ENCODE peak calls at places on chromosomes 7 and 10, in four cellular contexts. One of them, this sample, is unnamed.

GRCh38 chr7:156816943-156817572 is 75.9 kb downstream of the LMBR1 start:
- DNase-seq in Peyer's patch: no peak
- DNase-seq in foreskin fibroblast: no peak
- DNase-seq in dorsolateral prefrontal cortex: no peak
- DNase-seq in this sample: no peak

GRCh38 chr10:28841625-28842024 is 164.3 kb downstream of the BAMBI start:
- DNase-seq in dorsolateral prefrontal cortex: no peak
- DNase-seq in foreskin fibroblast: no peak
- DNase-seq in Peyer's patch: no peak
- DNase-seq in this sample: no peak

GRCh38 chr10:114577133-114577532 is 80.9 kb downstream of the ABLIM1 start:
- DNase-seq in dorsolateral prefrontal cortex: no peak
- DNase-seq in Peyer's patch: no peak
- DNase-seq in foreskin fibroblast: peak; percentile 55
- DNase-seq in this sample: no peak

GRCh38 chr7:3300221-3300650 is 816 bp upstream of the SDK1 start:
- DNase-seq in Peyer's patch: no peak
- DNase-seq in foreskin fibroblast: peak; percentile 62
- DNase-seq in dorsolateral prefrontal cortex: no peak
- DNase-seq in this sample: peak; percentile 76

GRCh38 chr10:6269953-6270867 is 67.5 kb downstream of the PFKFB3 start:
- DNase-seq in Peyer's patch: no peak
- DNase-seq in foreskin fibroblast: no peak
- DNase-seq in dorsolateral prefrontal cortex: no peak
- DNase-seq in this sample: no peak

GRCh38 chr7:133563196-133563707 is 310.4 kb downstream of the EXOC4 start:
- DNase-seq in Peyer's patch: no peak
- DNase-seq in foreskin fibroblast: no peak
- DNase-seq in dorsolateral prefrontal cortex: no peak
- DNase-seq in this sample: no peak

GRCh38 chr10:101071266-101071884 is 9.6 kb downstream of the KAZALD1 start:
- DNase-seq in dorsolateral prefrontal cortex: no peak
- DNase-seq in Peyer's patch: no peak
- DNase-seq in foreskin fibroblast: no peak
- DNase-seq in this sample: no peak

GRCh38 chr7:114297121-114297520 is 117.5 kb upstream of the FOXP2 start:
- DNase-seq in dorsolateral prefrontal cortex: no peak
- DNase-seq in foreskin fibroblast: no peak
- DNase-seq in Peyer's patch: no peak
- DNase-seq in this sample: no peak

GRCh38 chr10:123787566-123787965 is 104.0 kb downstream of the CPXM2 start:
- DNase-seq in Peyer's patch: no peak
- DNase-seq in dorsolateral prefrontal cortex: no peak
- DNase-seq in foreskin fibroblast: no peak
- DNase-seq in this sample: no peak

GRCh38 chr7:16171928-16172327 is 249.4 kb downstream of the CRPPA start:
- DNase-seq in Peyer's patch: no peak
- DNase-seq in foreskin fibroblast: no peak
- DNase-seq in dorsolateral prefrontal cortex: no peak
- DNase-seq in this sample: no peak

GRCh38 chr10:96271017-96271815 is at the start of gene BLNK:
- DNase-seq in foreskin fibroblast: peak; percentile 4
- DNase-seq in Peyer's patch: peak; percentile 69
- DNase-seq in dorsolateral prefrontal cortex: no peak
- DNase-seq in this sample: no peak

GRCh38 chr7:14424675-14425074 is 435.2 kb upstream of the ETV1 start:
- DNase-seq in Peyer's patch: no peak
- DNase-seq in foreskin fibroblast: no peak
- DNase-seq in dorsolateral prefrontal cortex: no peak
- DNase-seq in this sample: no peak

GRCh38 chr7:123615344-123615743 is 13.7 kb downstream of the ASB15 start:
- DNase-seq in dorsolateral prefrontal cortex: no peak
- DNase-seq in foreskin fibroblast: peak; percentile 38
- DNase-seq in Peyer's patch: no peak
- DNase-seq in this sample: no peak

GRCh38 chr10:96337106-96337505 is 21.7 kb downstream of the OPALIN start:
- DNase-seq in dorsolateral prefrontal cortex: no peak
- DNase-seq in Peyer's patch: no peak
- DNase-seq in foreskin fibroblast: no peak
- DNase-seq in this sample: no peak

GRCh38 chr10:97916586-97916985 is 66.9 kb downstream of the GOLGA7B start:
- DNase-seq in dorsolateral prefrontal cortex: no peak
- DNase-seq in foreskin fibroblast: peak; percentile 4
- DNase-seq in Peyer's patch: no peak
- DNase-seq in this sample: no peak

GRCh38 chr10:123446449-123447156 is 219.6 kb upstream of the GPR26 start:
- DNase-seq in foreskin fibroblast: no peak
- DNase-seq in Peyer's patch: no peak
- DNase-seq in dorsolateral prefrontal cortex: no peak
- DNase-seq in this sample: no peak

GRCh38 chr7:6166443-6166871 is 106.0 kb downstream of the CYTH3 start:
- DNase-seq in dorsolateral prefrontal cortex: no peak
- DNase-seq in Peyer's patch: no peak
- DNase-seq in foreskin fibroblast: no peak
- DNase-seq in this sample: no peak

GRCh38 chr10:72692057-72692891 is at the start of gene MCU:
- DNase-seq in Peyer's patch: peak; percentile 96
- DNase-seq in foreskin fibroblast: peak; percentile 59
- DNase-seq in dorsolateral prefrontal cortex: peak; percentile 88
- DNase-seq in this sample: peak; percentile 96

GRCh38 chr10:15824498-15824897 is 35.8 kb downstream of the MINDY3 start:
- DNase-seq in dorsolateral prefrontal cortex: no peak
- DNase-seq in foreskin fibroblast: no peak
- DNase-seq in Peyer's patch: no peak
- DNase-seq in this sample: no peak

GRCh38 chr10:29443745-29444523 is 155.1 kb downstream of the LYZL1 start:
- DNase-seq in dorsolateral prefrontal cortex: no peak
- DNase-seq in foreskin fibroblast: peak; percentile 10
- DNase-seq in Peyer's patch: no peak
- DNase-seq in this sample: no peak

GRCh38 chr7:33892945-33893344 is 12.4 kb upstream of the BMPER start:
- DNase-seq in dorsolateral prefrontal cortex: no peak
- DNase-seq in Peyer's patch: no peak
- DNase-seq in foreskin fibroblast: no peak
- DNase-seq in this sample: no peak

GRCh38 chr10:5547934-5548660 is 23.3 kb downstream of the CALML3 start:
- DNase-seq in Peyer's patch: peak; percentile 66
- DNase-seq in dorsolateral prefrontal cortex: peak; percentile 2
- DNase-seq in foreskin fibroblast: no peak
- DNase-seq in this sample: no peak

GRCh38 chr10:32957341-32958084 is 517 bp downstream of the ITGB1 start:
- DNase-seq in foreskin fibroblast: no peak
- DNase-seq in Peyer's patch: peak; percentile 85
- DNase-seq in dorsolateral prefrontal cortex: peak; percentile 39
- DNase-seq in this sample: peak; percentile 84

GRCh38 chr10:122258136-122259074 is 12.7 kb upstream of the BTBD16 start:
- DNase-seq in Peyer's patch: no peak
- DNase-seq in foreskin fibroblast: peak; percentile 12
- DNase-seq in dorsolateral prefrontal cortex: no peak
- DNase-seq in this sample: no peak

GRCh38 chr7:18995270-18995671 is 122.2 kb downstream of the TWIST1 start:
- DNase-seq in foreskin fibroblast: no peak
- DNase-seq in dorsolateral prefrontal cortex: no peak
- DNase-seq in Peyer's patch: no peak
- DNase-seq in this sample: no peak

GRCh38 chr10:128029731-128030369 is 96.4 kb downstream of the MKI67 start:
- DNase-seq in dorsolateral prefrontal cortex: no peak
- DNase-seq in Peyer's patch: no peak
- DNase-seq in foreskin fibroblast: no peak
- DNase-seq in this sample: no peak

GRCh38 chr7:47967708-47968107 is 11.7 kb downstream of the HUS1 start:
- DNase-seq in dorsolateral prefrontal cortex: no peak
- DNase-seq in foreskin fibroblast: no peak
- DNase-seq in Peyer's patch: no peak
- DNase-seq in this sample: no peak

GRCh38 chr10:12221323-12222298 is 25.6 kb downstream of the CDC123 start:
- DNase-seq in dorsolateral prefrontal cortex: no peak
- DNase-seq in foreskin fibroblast: no peak
- DNase-seq in Peyer's patch: no peak
- DNase-seq in this sample: no peak

GRCh38 chr7:142637240-142637639 is 112.0 kb upstream of the PRSS1 start:
- DNase-seq in Peyer's patch: no peak
- DNase-seq in foreskin fibroblast: no peak
- DNase-seq in dorsolateral prefrontal cortex: no peak
- DNase-seq in this sample: no peak

GRCh38 chr7:140581411-140581810 is 59.2 kb downstream of the DENND2A start:
- DNase-seq in foreskin fibroblast: no peak
- DNase-seq in dorsolateral prefrontal cortex: peak; percentile 30
- DNase-seq in Peyer's patch: no peak
- DNase-seq in this sample: no peak

GRCh38 chr10:86388119-86388704 is 21.6 kb upstream of the GRID1 start:
- DNase-seq in foreskin fibroblast: no peak
- DNase-seq in dorsolateral prefrontal cortex: no peak
- DNase-seq in Peyer's patch: no peak
- DNase-seq in this sample: peak; percentile 50

GRCh38 chr7:150325110-150325611 is 1.8 kb upstream of the ACTR3C start:
- DNase-seq in foreskin fibroblast: no peak
- DNase-seq in Peyer's patch: no peak
- DNase-seq in dorsolateral prefrontal cortex: no peak
- DNase-seq in this sample: peak; percentile 64

GRCh38 chr10:91758303-91759146 is 39.7 kb upstream of the TNKS2 start:
- DNase-seq in dorsolateral prefrontal cortex: no peak
- DNase-seq in Peyer's patch: no peak
- DNase-seq in foreskin fibroblast: peak; percentile 30
- DNase-seq in this sample: no peak

GRCh38 chr10:132175907-132176581 is 10.7 kb upstream of the DPYSL4 start:
- DNase-seq in foreskin fibroblast: no peak
- DNase-seq in dorsolateral prefrontal cortex: peak; percentile 55
- DNase-seq in Peyer's patch: no peak
- DNase-seq in this sample: no peak

GRCh38 chr7:36272567-36273269 is 116.9 kb upstream of the ANLN start:
- DNase-seq in foreskin fibroblast: no peak
- DNase-seq in Peyer's patch: no peak
- DNase-seq in dorsolateral prefrontal cortex: no peak
- DNase-seq in this sample: no peak

GRCh38 chr10:87707254-87707653 is 47.6 kb downstream of the PAPSS2 start:
- DNase-seq in foreskin fibroblast: no peak
- DNase-seq in Peyer's patch: no peak
- DNase-seq in dorsolateral prefrontal cortex: no peak
- DNase-seq in this sample: no peak

GRCh38 chr10:70106958-70107791 is 25.4 kb downstream of the AIFM2 start:
- DNase-seq in foreskin fibroblast: no peak
- DNase-seq in dorsolateral prefrontal cortex: no peak
- DNase-seq in Peyer's patch: no peak
- DNase-seq in this sample: no peak
- TF ChIP-seq CTCF in foreskin fibroblast: peak; percentile 38
- TF ChIP-seq CTCF in dorsolateral prefrontal cortex: peak; percentile 20
- TF ChIP-seq CTCF in Peyer's patch: peak; percentile 20
- TF ChIP-seq CTCF in this sample: no peak

GRCh38 chr10:49353895-49354566 is 41.9 kb downstream of the DRGX start:
- DNase-seq in dorsolateral prefrontal cortex: no peak
- DNase-seq in foreskin fibroblast: no peak
- DNase-seq in Peyer's patch: no peak
- DNase-seq in this sample: no peak
- H3K4me3 ChIP-seq in dorsolateral prefrontal cortex: no peak overlapping the region
- H3K4me3 ChIP-seq in foreskin fibroblast: no peak overlapping the region
- H3K4me3 ChIP-seq in Peyer's patch: no peak overlapping the region
- H3K4me3 ChIP-seq in this sample: no peak overlapping the region

GRCh38 chr10:78372806-78373205 is 339.1 kb downstream of the RPS24 start:
- DNase-seq in foreskin fibroblast: no peak
- DNase-seq in dorsolateral prefrontal cortex: no peak
- DNase-seq in Peyer's patch: no peak
- DNase-seq in this sample: no peak
- TF ChIP-seq CTCF in foreskin fibroblast: no peak
- TF ChIP-seq CTCF in dorsolateral prefrontal cortex: no peak
- TF ChIP-seq CTCF in Peyer's patch: no peak
- TF ChIP-seq CTCF in this sample: no peak

GRCh38 chr7:158959021-158959717 is 102.8 kb downstream of the DYNC2I1 start:
- DNase-seq in foreskin fibroblast: no peak
- DNase-seq in dorsolateral prefrontal cortex: no peak
- DNase-seq in Peyer's patch: no peak
- DNase-seq in this sample: no peak
- H3K4me3 ChIP-seq in foreskin fibroblast: no peak overlapping the region
- H3K4me3 ChIP-seq in dorsolateral prefrontal cortex: no peak overlapping the region
- H3K4me3 ChIP-seq in Peyer's patch: no peak overlapping the region
- H3K4me3 ChIP-seq in this sample: no peak overlapping the region

GRCh38 chr10:116826803-116827202 is 22.5 kb upstream of the ENO4 start:
- DNase-seq in foreskin fibroblast: no peak
- DNase-seq in Peyer's patch: no peak
- DNase-seq in dorsolateral prefrontal cortex: no peak
- DNase-seq in this sample: no peak

GRCh38 chr10:116829711-116830110 is 19.6 kb upstream of the ENO4 start:
- DNase-seq in dorsolateral prefrontal cortex: no peak
- DNase-seq in foreskin fibroblast: no peak
- DNase-seq in Peyer's patch: no peak
- DNase-seq in this sample: no peak

GRCh38 chr10:116828121-116828520 is 21.2 kb upstream of the ENO4 start:
- DNase-seq in foreskin fibroblast: no peak
- DNase-seq in Peyer's patch: no peak
- DNase-seq in dorsolateral prefrontal cortex: no peak
- DNase-seq in this sample: no peak

GRCh38 chr10:116827214-116827671 is 22.1 kb upstream of the ENO4 start:
- DNase-seq in Peyer's patch: no peak
- DNase-seq in dorsolateral prefrontal cortex: no peak
- DNase-seq in foreskin fibroblast: no peak
- DNase-seq in this sample: no peak

GRCh38 chr10:116825901-116826300 is 23.4 kb upstream of the ENO4 start:
- DNase-seq in foreskin fibroblast: no peak
- DNase-seq in dorsolateral prefrontal cortex: no peak
- DNase-seq in Peyer's patch: no peak
- DNase-seq in this sample: no peak
- TF ChIP-seq CTCF in foreskin fibroblast: no peak
- TF ChIP-seq CTCF in dorsolateral prefrontal cortex: no peak
- TF ChIP-seq CTCF in Peyer's patch: no peak
- TF ChIP-seq CTCF in this sample: no peak

This sample was measured in coronary artery.